ENCODE peak calls at places on chromosomes 6 and 20, in five cellular contexts. Y is stimulated activated CD4-positive, alpha-beta T cell treated with anti-CD3 and anti-CD28 coated beads, Interleukin-4, amount 100 ng/mL, for 48 hours; Z is activated naive CD8-positive, alpha-beta T cell treated with anti-CD3 and anti-CD28 coated beads, Interleukin-2, amount 50 U/mL, for 24 hours; T is RKO; E is NCI-H1436. J is an unnamed sample.

GRCh38 chr6:168349718-168350117 is 30.1 kb upstream of the DACT2 start:
- DNase-seq in Y (no peak), Z (no peak), T (no peak), E (no peak), J (no peak)

GRCh38 chr6:46380152-46380807 is 111.0 kb downstream of the RCAN2 start:
- DNase-seq in Y (no peak), Z (no peak), T (no peak), E (peak), J (no peak)

GRCh38 chr6:149334682-149335160 is 17.2 kb downstream of the TAB2 start:
- DNase-seq in Y (no peak), Z (no peak), T (peak), E (no peak), J (no peak)

GRCh38 chr6:64280569-64280968 is 645.0 kb downstream of the PHF3 start:
- DNase-seq in Y (no peak), Z (no peak), T (peak), E (peak), J (peak)

GRCh38 chr20:48921883-48922867 is 664 bp downstream of the ARFGEF2 start:
- DNase-seq in Y (peak), Z (no peak), T (peak), E (no peak), J (peak)

GRCh38 chr20:35344354-35344837 is 52.2 kb upstream of the FAM83C start:
- DNase-seq in Y (no peak), Z (no peak), T (peak), E (no peak), J (no peak)

GRCh38 chr6:29589423-29590048 is 4.6 kb downstream of the OR2H2 start:
- DNase-seq in Y (peak), Z (peak), T (peak), E (peak), J (peak)

GRCh38 chr6:16737389-16737788 is 23.9 kb downstream of the ATXN1 start:
- DNase-seq in Y (no peak), Z (no peak), T (no peak), E (no peak), J (no peak)

GRCh38 chr20:19348582-19348981 is 136.1 kb downstream of the SLC24A3 start:
- DNase-seq in Y (no peak), Z (no peak), T (no peak), E (no peak), J (no peak)

GRCh38 chr20:38231786-38232130 is 28.8 kb downstream of the KIAA1755 start:
- DNase-seq in Y (no peak), Z (no peak), T (no peak), E (no peak), J (no peak)

GRCh38 chr6:36123270-36124139 is 6.8 kb upstream of the MAPK13 start:
- DNase-seq in Y (peak), Z (peak), T (peak), E (peak), J (peak)

GRCh38 chr6:42450314-42451145 is 1.2 kb downstream of the TRERF1 start:
- DNase-seq in Y (no peak), Z (peak), T (no peak), E (no peak), J (no peak)

GRCh38 chr6:49668083-49668511 is 31.5 kb upstream of the RHAG start:
- DNase-seq in Y (no peak), Z (no peak), T (no peak), E (no peak), J (no peak)

GRCh38 chr6:2855061-2855519 is 13.4 kb upstream of the SERPINB1 start:
- DNase-seq in Y (no peak), Z (no peak), T (no peak), E (no peak), J (no peak)

GRCh38 chr6:18990313-18990978 is 603.3 kb downstream of the RNF144B start:
- DNase-seq in Y (peak), Z (peak), T (peak), E (peak), J (peak)

GRCh38 chr6:148973809-148974208 is 227.0 kb downstream of the UST start:
- DNase-seq in Y (no peak), Z (no peak), T (peak), E (no peak), J (no peak)

GRCh38 chr20:59222982-59223610 is 59.5 kb downstream of the ZNF831 start:
- DNase-seq in Y (no peak), Z (no peak), T (no peak), E (no peak), J (no peak)

GRCh38 chr20:53103124-53103523 is 131.0 kb downstream of the TSHZ2 start:
- DNase-seq in Y (no peak), Z (no peak), T (no peak), E (no peak), J (no peak)

GRCh38 chr6:4369616-4370015 is 234.2 kb upstream of the ECI2 start:
- DNase-seq in Y (no peak), Z (no peak), T (no peak), E (no peak), J (no peak)

GRCh38 chr20:63318391-63319163 is 25.6 kb downstream of the COL20A1 start:
- DNase-seq in Y (no peak), Z (no peak), T (no peak), E (no peak), J (no peak)

J was measured in progenitor cell of endocrine pancreas.